ENCODE peak calls at places on chromosomes 16 and 17, in four cellular contexts. One of them, this sample, is unnamed.

GRCh38 chr17:61416540-61417363 is 17.1 kb downstream of the TBX2 start:
- DNase-seq in A549: peak
- DNase-seq in caudate nucleus: peak
- DNase-seq in activated CD8-positive, alpha-beta memory T cell treated with anti-CD3 and anti-CD28 coated beads, Interleukin-2, amount 10 ng/mL, durations not matched to agents 7 days and 5 days: peak
- DNase-seq in this sample: peak

GRCh38 chr17:76716834-76717205 is 6.1 kb upstream of the MXRA7 start:
- DNase-seq in activated CD8-positive, alpha-beta memory T cell treated with anti-CD3 and anti-CD28 coated beads, Interleukin-2, amount 10 ng/mL, durations not matched to agents 7 days and 5 days: no peak
- DNase-seq in caudate nucleus: no peak
- DNase-seq in A549: no peak
- DNase-seq in this sample: no peak

GRCh38 chr17:4914009-4914408 is 11.1 kb upstream of the CHRNE start:
- DNase-seq in A549: no peak
- DNase-seq in caudate nucleus: no peak
- DNase-seq in activated CD8-positive, alpha-beta memory T cell treated with anti-CD3 and anti-CD28 coated beads, Interleukin-2, amount 10 ng/mL, durations not matched to agents 7 days and 5 days: no peak
- DNase-seq in this sample: no peak

GRCh38 chr16:9092282-9092962 is 978 bp downstream of the HAPSTR1 start:
- DNase-seq in A549: peak
- DNase-seq in caudate nucleus: peak
- DNase-seq in activated CD8-positive, alpha-beta memory T cell treated with anti-CD3 and anti-CD28 coated beads, Interleukin-2, amount 10 ng/mL, durations not matched to agents 7 days and 5 days: peak
- DNase-seq in this sample: no peak

GRCh38 chr17:57438031-57438731 is 181.9 kb downstream of the MSI2 start:
- DNase-seq in activated CD8-positive, alpha-beta memory T cell treated with anti-CD3 and anti-CD28 coated beads, Interleukin-2, amount 10 ng/mL, durations not matched to agents 7 days and 5 days: no peak
- DNase-seq in caudate nucleus: no peak
- DNase-seq in A549: no peak
- DNase-seq in this sample: no peak

GRCh38 chr17:51617876-51618455 is 357.6 kb downstream of the UTP18 start:
- DNase-seq in activated CD8-positive, alpha-beta memory T cell treated with anti-CD3 and anti-CD28 coated beads, Interleukin-2, amount 10 ng/mL, durations not matched to agents 7 days and 5 days: no peak
- DNase-seq in A549: no peak
- DNase-seq in caudate nucleus: no peak
- DNase-seq in this sample: no peak

GRCh38 chr16:56643080-56643778 is 4.8 kb downstream of the MT1A start:
- DNase-seq in A549: peak
- DNase-seq in activated CD8-positive, alpha-beta memory T cell treated with anti-CD3 and anti-CD28 coated beads, Interleukin-2, amount 10 ng/mL, durations not matched to agents 7 days and 5 days: peak
- DNase-seq in caudate nucleus: no peak
- DNase-seq in this sample: peak

GRCh38 chr17:45149669-45150603 is 1.7 kb downstream of the HEXIM1 start:
- DNase-seq in activated CD8-positive, alpha-beta memory T cell treated with anti-CD3 and anti-CD28 coated beads, Interleukin-2, amount 10 ng/mL, durations not matched to agents 7 days and 5 days: peak
- DNase-seq in caudate nucleus: peak
- DNase-seq in A549: peak
- DNase-seq in this sample: no peak

GRCh38 chr17:76789235-76789788 is 51.4 kb downstream of the MFSD11 start:
- DNase-seq in activated CD8-positive, alpha-beta memory T cell treated with anti-CD3 and anti-CD28 coated beads, Interleukin-2, amount 10 ng/mL, durations not matched to agents 7 days and 5 days: no peak
- DNase-seq in caudate nucleus: no peak
- DNase-seq in A549: no peak
- DNase-seq in this sample: no peak

GRCh38 chr17:46866747-46867146 is 15.4 kb downstream of the WNT9B start:
- DNase-seq in A549: no peak
- DNase-seq in activated CD8-positive, alpha-beta memory T cell treated with anti-CD3 and anti-CD28 coated beads, Interleukin-2, amount 10 ng/mL, durations not matched to agents 7 days and 5 days: no peak
- DNase-seq in caudate nucleus: no peak
- DNase-seq in this sample: no peak

GRCh38 chr16:15701975-15702970 is 52.2 kb downstream of the NDE1 start:
- DNase-seq in activated CD8-positive, alpha-beta memory T cell treated with anti-CD3 and anti-CD28 coated beads, Interleukin-2, amount 10 ng/mL, durations not matched to agents 7 days and 5 days: no peak
- DNase-seq in A549: no peak
- DNase-seq in caudate nucleus: no peak
- DNase-seq in this sample: no peak

GRCh38 chr16:47711809-47712208 is 250.7 kb downstream of the PHKB start:
- DNase-seq in activated CD8-positive, alpha-beta memory T cell treated with anti-CD3 and anti-CD28 coated beads, Interleukin-2, amount 10 ng/mL, durations not matched to agents 7 days and 5 days: no peak
- DNase-seq in caudate nucleus: no peak
- DNase-seq in A549: no peak
- DNase-seq in this sample: no peak

GRCh38 chr17:39757931-39758873 is 20.5 kb downstream of the GRB7 start:
- DNase-seq in caudate nucleus: no peak
- DNase-seq in A549: no peak
- DNase-seq in activated CD8-positive, alpha-beta memory T cell treated with anti-CD3 and anti-CD28 coated beads, Interleukin-2, amount 10 ng/mL, durations not matched to agents 7 days and 5 days: peak
- DNase-seq in this sample: no peak

GRCh38 chr17:65750678-65751077 is 189.2 kb upstream of the AXIN2 start:
- DNase-seq in A549: peak
- DNase-seq in caudate nucleus: no peak
- DNase-seq in activated CD8-positive, alpha-beta memory T cell treated with anti-CD3 and anti-CD28 coated beads, Interleukin-2, amount 10 ng/mL, durations not matched to agents 7 days and 5 days: no peak
- DNase-seq in this sample: no peak

This sample was measured in thoracic aorta.